ENCODE peak calls at places on chromosomes 5 and 9, in four cellular contexts. One of them, this sample, is unnamed.

GRCh38 chr5:142109356-142110045 is 922 bp downstream of the NDFIP1 start:
- DNase-seq in anterior cingulate cortex: peak
- DNase-seq in NCI-H2227 treated with DMSO at 0.1 percent for 48 hours: no peak
- DNase-seq in Right ventricle myocardium superior: no peak
- DNase-seq in this sample: peak

GRCh38 chr5:106739127-106739526 is 931.6 kb downstream of the EFNA5 start:
- DNase-seq in NCI-H2227 treated with DMSO at 0.1 percent for 48 hours: no peak
- DNase-seq in Right ventricle myocardium superior: no peak
- DNase-seq in anterior cingulate cortex: no peak
- DNase-seq in this sample: no peak

GRCh38 chr9:107638922-107639321 is 149.4 kb upstream of the KLF4 start:
- DNase-seq in NCI-H2227 treated with DMSO at 0.1 percent for 48 hours: no peak
- DNase-seq in Right ventricle myocardium superior: peak
- DNase-seq in anterior cingulate cortex: no peak
- DNase-seq in this sample: no peak

GRCh38 chr9:16879416-16879815 is 8.9 kb upstream of the BNC2 start:
- DNase-seq in NCI-H2227 treated with DMSO at 0.1 percent for 48 hours: no peak
- DNase-seq in anterior cingulate cortex: no peak
- DNase-seq in Right ventricle myocardium superior: no peak
- DNase-seq in this sample: no peak

GRCh38 chr5:165057156-165057555 is 1551.7 kb downstream of the MAT2B start:
- DNase-seq in NCI-H2227 treated with DMSO at 0.1 percent for 48 hours: no peak
- DNase-seq in anterior cingulate cortex: no peak
- DNase-seq in Right ventricle myocardium superior: no peak
- DNase-seq in this sample: no peak

GRCh38 chr5:134543820-134544692 is 18.6 kb downstream of the JADE2 start:
- DNase-seq in Right ventricle myocardium superior: peak
- DNase-seq in NCI-H2227 treated with DMSO at 0.1 percent for 48 hours: no peak
- DNase-seq in anterior cingulate cortex: no peak
- DNase-seq in this sample: no peak

GRCh38 chr9:121201045-121201737 is 478 bp downstream of the RAB14 start:
- DNase-seq in NCI-H2227 treated with DMSO at 0.1 percent for 48 hours: no peak
- DNase-seq in Right ventricle myocardium superior: no peak
- DNase-seq in anterior cingulate cortex: no peak
- DNase-seq in this sample: no peak

GRCh38 chr5:168238422-168238821 is 53.0 kb upstream of the WWC1 start:
- DNase-seq in NCI-H2227 treated with DMSO at 0.1 percent for 48 hours: no peak
- DNase-seq in Right ventricle myocardium superior: no peak
- DNase-seq in anterior cingulate cortex: no peak
- DNase-seq in this sample: no peak

GRCh38 chr5:19555436-19555835 is 432.6 kb downstream of the CDH18 start:
- DNase-seq in anterior cingulate cortex: no peak
- DNase-seq in Right ventricle myocardium superior: no peak
- DNase-seq in NCI-H2227 treated with DMSO at 0.1 percent for 48 hours: no peak
- DNase-seq in this sample: no peak

GRCh38 chr5:56534102-56534501 is 281.2 kb upstream of the MAP3K1 start:
- DNase-seq in Right ventricle myocardium superior: no peak
- DNase-seq in anterior cingulate cortex: no peak
- DNase-seq in NCI-H2227 treated with DMSO at 0.1 percent for 48 hours: no peak
- DNase-seq in this sample: no peak

GRCh38 chr5:150148408-150148927 is 7.2 kb downstream of the PDGFRB start:
- DNase-seq in Right ventricle myocardium superior: no peak
- DNase-seq in anterior cingulate cortex: no peak
- DNase-seq in NCI-H2227 treated with DMSO at 0.1 percent for 48 hours: no peak
- DNase-seq in this sample: no peak

GRCh38 chr9:136009516-136009915 is 48.3 kb upstream of the UBAC1 start:
- DNase-seq in Right ventricle myocardium superior: no peak
- DNase-seq in NCI-H2227 treated with DMSO at 0.1 percent for 48 hours: no peak
- DNase-seq in anterior cingulate cortex: no peak
- DNase-seq in this sample: no peak

GRCh38 chr5:34620185-34620584 is 35.9 kb upstream of the RAI14 start:
- DNase-seq in Right ventricle myocardium superior: no peak
- DNase-seq in anterior cingulate cortex: no peak
- DNase-seq in NCI-H2227 treated with DMSO at 0.1 percent for 48 hours: no peak
- DNase-seq in this sample: no peak

GRCh38 chr9:69970001-69970531 is 73.6 kb upstream of the MAMDC2 start:
- DNase-seq in anterior cingulate cortex: no peak
- DNase-seq in NCI-H2227 treated with DMSO at 0.1 percent for 48 hours: no peak
- DNase-seq in Right ventricle myocardium superior: no peak
- DNase-seq in this sample: no peak